ENCODE peak calls at places on chromosomes 4 and X, in six cellular contexts. One of them, this sample, is unnamed.

GRCh38 chr4:52919451-52919850 is 57.3 kb downstream of the RASL11B start:
- DNase-seq in tibial artery: no peak
- DNase-seq in AG09309: no peak
- DNase-seq in fibroblast of lung: no peak
- DNase-seq in small intestine: no peak
- DNase-seq in Peyer's patch: no peak
- DNase-seq in this sample: no peak

GRCh38 chr4:153474251-153474650 is 8.1 kb downstream of the TMEM131L start:
- DNase-seq in tibial artery: no peak
- DNase-seq in AG09309: no peak
- DNase-seq in fibroblast of lung: no peak
- DNase-seq in small intestine: no peak
- DNase-seq in Peyer's patch: no peak
- DNase-seq in this sample: no peak

GRCh38 chr4:4289575-4289929 is 402 bp downstream of the LYAR start:
- DNase-seq in tibial artery: no peak
- DNase-seq in AG09309: no peak
- DNase-seq in fibroblast of lung: no peak
- DNase-seq in small intestine: no peak
- DNase-seq in Peyer's patch: no peak
- DNase-seq in this sample: no peak

GRCh38 chr4:71270901-71271300 is 67.9 kb upstream of the SLC4A4 start:
- DNase-seq in tibial artery: no peak
- DNase-seq in AG09309: no peak
- DNase-seq in fibroblast of lung: peak
- DNase-seq in small intestine: peak
- DNase-seq in Peyer's patch: no peak
- DNase-seq in this sample: no peak

GRCh38 chr4:83535520-83535944 is 376 bp upstream of the GPAT3 start:
- DNase-seq in tibial artery: peak
- DNase-seq in AG09309: no peak
- DNase-seq in fibroblast of lung: peak
- DNase-seq in small intestine: peak
- DNase-seq in Peyer's patch: no peak
- DNase-seq in this sample: no peak

GRCh38 chrX:115898382-115899001 is 272.1 kb upstream of the AGTR2 start:
- DNase-seq in tibial artery: no peak
- DNase-seq in AG09309: no peak
- DNase-seq in fibroblast of lung: no peak
- DNase-seq in small intestine: peak
- DNase-seq in Peyer's patch: peak
- DNase-seq in this sample: no peak

GRCh38 chrX:138858438-138858837 is 146.9 kb upstream of the FGF13 start:
- DNase-seq in tibial artery: no peak
- DNase-seq in AG09309: peak
- DNase-seq in fibroblast of lung: peak
- DNase-seq in small intestine: no peak
- DNase-seq in Peyer's patch: no peak
- DNase-seq in this sample: peak

GRCh38 chrX:15946783-15947550 is 92.4 kb upstream of the AP1S2 start:
- DNase-seq in tibial artery: no peak
- DNase-seq in AG09309: peak
- DNase-seq in fibroblast of lung: peak
- DNase-seq in small intestine: no peak
- DNase-seq in Peyer's patch: no peak
- DNase-seq in this sample: no peak

GRCh38 chr4:173168396-173169177 is at the start of gene GALNT7:
- DNase-seq in tibial artery: peak
- DNase-seq in AG09309: no peak
- DNase-seq in fibroblast of lung: peak
- DNase-seq in small intestine: peak
- DNase-seq in Peyer's patch: peak
- DNase-seq in this sample: no peak

GRCh38 chr4:87543835-87544461 is 14.8 kb upstream of the SPARCL1 start:
- DNase-seq in tibial artery: peak
- DNase-seq in AG09309: no peak
- DNase-seq in fibroblast of lung: peak
- DNase-seq in small intestine: peak
- DNase-seq in Peyer's patch: no peak
- DNase-seq in this sample: no peak

GRCh38 chr4:184383497-184384055 is 90.8 kb downstream of the IRF2 start:
- DNase-seq in tibial artery: peak
- DNase-seq in AG09309: peak
- DNase-seq in fibroblast of lung: peak
- DNase-seq in small intestine: peak
- DNase-seq in Peyer's patch: no peak
- DNase-seq in this sample: peak

GRCh38 chrX:154333116-154333515 is 37.5 kb downstream of the TKTL1 start:
- DNase-seq in tibial artery: no peak
- DNase-seq in AG09309: no peak
- DNase-seq in fibroblast of lung: no peak
- DNase-seq in small intestine: no peak
- DNase-seq in Peyer's patch: no peak
- DNase-seq in this sample: no peak

GRCh38 chrX:129512409-129512808 is 10.9 kb downstream of the SMARCA1 start:
- DNase-seq in tibial artery: no peak
- DNase-seq in AG09309: no peak
- DNase-seq in fibroblast of lung: no peak
- DNase-seq in small intestine: no peak
- DNase-seq in Peyer's patch: no peak
- DNase-seq in this sample: no peak

GRCh38 chr4:166257276-166257675 is 384.2 kb downstream of the TLL1 start:
- DNase-seq in tibial artery: no peak
- DNase-seq in AG09309: no peak
- DNase-seq in fibroblast of lung: no peak
- DNase-seq in small intestine: no peak
- DNase-seq in Peyer's patch: no peak
- DNase-seq in this sample: no peak

GRCh38 chr4:96472103-96472867 is 632.4 kb downstream of the PDHA2 start:
- DNase-seq in tibial artery: no peak
- DNase-seq in AG09309: no peak
- DNase-seq in fibroblast of lung: no peak
- DNase-seq in small intestine: no peak
- DNase-seq in Peyer's patch: no peak
- DNase-seq in this sample: peak

GRCh38 chr4:94591289-94591688 is 139.5 kb downstream of the PDLIM5 start:
- DNase-seq in tibial artery: no peak
- DNase-seq in AG09309: no peak
- DNase-seq in fibroblast of lung: no peak
- DNase-seq in small intestine: no peak
- DNase-seq in Peyer's patch: no peak
- DNase-seq in this sample: no peak

GRCh38 chr4:150130953-150131352 is 52.7 kb downstream of the DCLK2 start:
- DNase-seq in tibial artery: no peak
- DNase-seq in AG09309: peak
- DNase-seq in fibroblast of lung: peak
- DNase-seq in small intestine: no peak
- DNase-seq in Peyer's patch: no peak
- DNase-seq in this sample: no peak

GRCh38 chr4:5866841-5867782 is 25.8 kb downstream of the CRMP1 start:
- DNase-seq in tibial artery: no peak
- DNase-seq in AG09309: no peak
- DNase-seq in fibroblast of lung: no peak
- DNase-seq in small intestine: no peak
- DNase-seq in Peyer's patch: no peak
- DNase-seq in this sample: no peak

GRCh38 chr4:150510176-150510875 is 71.6 kb upstream of the MAB21L2 start:
- DNase-seq in tibial artery: no peak
- DNase-seq in AG09309: peak
- DNase-seq in fibroblast of lung: peak
- DNase-seq in small intestine: no peak
- DNase-seq in Peyer's patch: no peak
- DNase-seq in this sample: peak

GRCh38 chr4:52617467-52618017 is 41.6 kb downstream of the USP46 start:
- DNase-seq in tibial artery: no peak
- DNase-seq in AG09309: no peak
- DNase-seq in fibroblast of lung: no peak
- DNase-seq in small intestine: no peak
- DNase-seq in Peyer's patch: no peak
- DNase-seq in this sample: no peak

GRCh38 chrX:44245730-44246129 is 97.7 kb downstream of the EFHC2 start:
- DNase-seq in tibial artery: no peak
- DNase-seq in AG09309: no peak
- DNase-seq in fibroblast of lung: no peak
- DNase-seq in small intestine: no peak
- DNase-seq in Peyer's patch: no peak
- DNase-seq in this sample: no peak

GRCh38 chrX:75301060-75301459 is 27.2 kb downstream of the UPRT start:
- DNase-seq in tibial artery: peak
- DNase-seq in AG09309: no peak
- DNase-seq in fibroblast of lung: no peak
- DNase-seq in small intestine: no peak
- DNase-seq in Peyer's patch: no peak
- DNase-seq in this sample: no peak

GRCh38 chrX:155768036-155768769 is 112.9 kb upstream of the VAMP7 start:
- DNase-seq in tibial artery: no peak
- DNase-seq in AG09309: peak
- DNase-seq in fibroblast of lung: peak
- DNase-seq in small intestine: no peak
- DNase-seq in Peyer's patch: no peak
- DNase-seq in this sample: no peak
- H3K4me3 ChIP-seq in tibial artery: peak
- H3K4me3 ChIP-seq in AG09309: peak
- H3K4me3 ChIP-seq in fibroblast of lung: peak
- H3K4me3 ChIP-seq in small intestine: peak
- H3K4me3 ChIP-seq in Peyer's patch: peak
- H3K4me3 ChIP-seq in this sample: peak

GRCh38 chr4:81562093-81562492 is 90.4 kb upstream of the RASGEF1B start:
- DNase-seq in tibial artery: no peak
- DNase-seq in AG09309: no peak
- DNase-seq in fibroblast of lung: no peak
- DNase-seq in small intestine: no peak
- DNase-seq in Peyer's patch: no peak
- DNase-seq in this sample: no peak

GRCh38 chr4:81564025-81564424 is 92.3 kb upstream of the RASGEF1B start:
- DNase-seq in tibial artery: no peak
- DNase-seq in AG09309: no peak
- DNase-seq in fibroblast of lung: no peak
- DNase-seq in small intestine: peak
- DNase-seq in Peyer's patch: no peak
- DNase-seq in this sample: no peak

GRCh38 chr4:81571105-81571504 is 99.4 kb upstream of the RASGEF1B start:
- DNase-seq in tibial artery: no peak
- DNase-seq in AG09309: no peak
- DNase-seq in fibroblast of lung: no peak
- DNase-seq in small intestine: no peak
- DNase-seq in Peyer's patch: no peak
- DNase-seq in this sample: no peak

GRCh38 chr4:81565137-81565870 is 93.6 kb upstream of the RASGEF1B start:
- DNase-seq in tibial artery: peak
- DNase-seq in AG09309: no peak
- DNase-seq in fibroblast of lung: peak
- DNase-seq in small intestine: peak
- DNase-seq in Peyer's patch: peak
- DNase-seq in this sample: no peak

DNA sequence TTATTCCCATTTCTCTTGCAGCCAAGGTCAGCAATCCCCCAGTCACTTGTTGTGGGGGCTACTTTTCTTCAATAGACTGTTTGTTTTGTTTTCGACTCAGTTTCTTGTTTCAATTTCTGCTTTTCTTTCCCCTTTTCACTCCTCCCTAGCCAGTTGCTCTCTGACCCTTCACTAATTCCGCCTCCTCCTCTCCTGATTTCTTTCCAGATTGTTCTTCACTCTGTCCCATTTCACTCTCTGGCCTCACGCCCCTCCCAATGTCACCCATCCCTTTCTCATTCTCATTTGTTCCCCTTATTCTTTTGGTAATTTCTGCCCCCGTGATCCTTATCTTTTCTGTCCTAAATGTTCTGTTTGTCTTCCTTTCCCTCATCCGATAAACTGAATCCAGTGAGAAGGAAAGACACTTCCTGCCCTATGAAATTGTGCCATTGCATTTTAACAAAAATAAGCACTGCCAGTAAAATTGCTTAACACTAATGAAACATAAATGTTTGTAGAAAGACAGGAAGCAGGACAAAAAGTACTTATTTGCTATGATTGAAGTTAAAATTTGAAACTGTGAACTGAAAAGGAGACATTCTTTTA is 94.5 kb upstream of the RASGEF1B start:
- DNase-seq in tibial artery: no peak
- DNase-seq in AG09309: no peak
- DNase-seq in fibroblast of lung: peak
- DNase-seq in small intestine: no peak
- DNase-seq in Peyer's patch: no peak
- DNase-seq in this sample: no peak
- H3K4me3 ChIP-seq in tibial artery: peak
- H3K4me3 ChIP-seq in AG09309: no peak
- H3K4me3 ChIP-seq in fibroblast of lung: peak
- H3K4me3 ChIP-seq in small intestine: no peak
- H3K4me3 ChIP-seq in Peyer's patch: no peak
- H3K4me3 ChIP-seq in this sample: no peak

DNA sequence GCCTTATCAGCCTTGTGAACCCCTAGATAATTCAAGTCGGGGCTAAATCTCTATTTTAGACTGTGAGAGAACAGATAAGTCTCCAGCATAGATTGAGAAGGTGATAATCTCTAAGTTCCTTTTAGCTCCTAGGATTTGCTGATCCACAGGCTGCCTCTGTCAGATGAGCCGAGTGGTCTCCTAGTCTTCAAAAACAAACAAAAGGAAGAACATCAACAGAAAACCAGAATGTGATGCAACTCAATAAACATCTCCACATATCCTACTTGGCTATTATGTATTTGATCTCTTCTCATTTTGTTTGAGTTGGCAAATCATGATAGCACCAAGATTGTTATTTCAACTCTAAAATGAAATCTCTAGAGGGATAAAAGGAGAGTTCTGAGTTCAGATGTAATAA is 88.4 kb upstream of the SLC7A11 start:
- DNase-seq in tibial artery: no peak
- DNase-seq in AG09309: no peak
- DNase-seq in fibroblast of lung: no peak
- DNase-seq in small intestine: no peak
- DNase-seq in Peyer's patch: no peak
- DNase-seq in this sample: no peak
- H3K4me3 ChIP-seq in tibial artery: no peak
- H3K4me3 ChIP-seq in AG09309: no peak
- H3K4me3 ChIP-seq in fibroblast of lung: no peak
- H3K4me3 ChIP-seq in small intestine: no peak
- H3K4me3 ChIP-seq in Peyer's patch: no peak
- H3K4me3 ChIP-seq in this sample: no peak

GRCh38 chr4:105196523-105197145 is 50.0 kb downstream of the TET2 start:
- DNase-seq in tibial artery: no peak
- DNase-seq in AG09309: no peak
- DNase-seq in fibroblast of lung: peak
- DNase-seq in small intestine: peak
- DNase-seq in Peyer's patch: no peak
- DNase-seq in this sample: no peak
- H3K4me3 ChIP-seq in tibial artery: no peak
- H3K4me3 ChIP-seq in AG09309: no peak
- H3K4me3 ChIP-seq in fibroblast of lung: no peak
- H3K4me3 ChIP-seq in small intestine: no peak
- H3K4me3 ChIP-seq in Peyer's patch: no peak
- H3K4me3 ChIP-seq in this sample: no peak

GRCh38 chrX:30301203-30301602 is 8.0 kb downstream of the NR0B1 start:
- DNase-seq in tibial artery: no peak
- DNase-seq in AG09309: no peak
- DNase-seq in fibroblast of lung: no peak
- DNase-seq in small intestine: no peak
- DNase-seq in Peyer's patch: no peak
- DNase-seq in this sample: no peak
- H3K4me3 ChIP-seq in tibial artery: no peak
- H3K4me3 ChIP-seq in AG09309: no peak
- H3K4me3 ChIP-seq in fibroblast of lung: no peak
- H3K4me3 ChIP-seq in small intestine: no peak
- H3K4me3 ChIP-seq in Peyer's patch: no peak
- H3K4me3 ChIP-seq in this sample: no peak